ENCODE peak calls at places on chromosomes 5 and 9, in nine cellular contexts. S is lower lobe of right lung, V is Calu3, O is suprapubic skin, E is MCF 10A, P is PC-3, U is nephron progenitor cell, L is upper lobe of right lung, K is GM12865. T is an unnamed sample.
A peak's percentile ranks its signal among the peaks of the same experiment; 100 is the strongest.

GRCh38 chr5:109399092-109399759 is 10.5 kb downstream of the PJA2 start:
- DNase-seq in S (no peak), O (no peak), L (no peak), E (no peak), V (no peak), P (no peak), U (no peak), K (no peak), T (no peak)

GRCh38 chr9:36847781-36848673 is 186.0 kb downstream of the PAX5 start:
- DNase-seq in E (no peak), S (no peak), V (no peak), K (no peak), O (no peak), P (no peak), L (no peak), U (peak; percentile 73), T (no peak)

GRCh38 chr5:142571351-142571750 is 114.5 kb downstream of the FGF1 start:
- DNase-seq in O (no peak), S (no peak), U (no peak), V (no peak), K (no peak), P (no peak), E (no peak), L (no peak), T (no peak)

GRCh38 chr5:118243068-118243467 is 745.3 kb downstream of the DTWD2 start:
- DNase-seq in S (no peak), U (no peak), E (no peak), K (no peak), P (no peak), O (no peak), L (no peak), V (no peak), T (no peak)

GRCh38 chr9:17531642-17532254 is 47.1 kb upstream of the SH3GL2 start:
- DNase-seq in U (peak; percentile 52), E (peak; percentile 56), V (peak; percentile 58), P (peak; percentile 60), K (peak; percentile 50), O (no peak), S (no peak), L (no peak), T (peak; percentile 45)

GRCh38 chr5:32531885-32532520 is 53.4 kb upstream of the SUB1 start:
- DNase-seq in P (peak; percentile 57), K (peak; percentile 74), L (no peak), S (no peak), U (no peak), V (peak; percentile 25), O (no peak), E (peak; percentile 50), T (no peak)

GRCh38 chr5:33340195-33340594 is 100.6 kb upstream of the TARS1 start:
- DNase-seq in P (no peak), L (no peak), O (no peak), K (no peak), E (no peak), V (no peak), U (no peak), S (no peak), T (no peak)

GRCh38 chr5:92471861-92472260 is 1088.7 kb upstream of the ARRDC3 start:
- DNase-seq in O (no peak), L (no peak), K (no peak), S (no peak), U (no peak), V (no peak), E (no peak), P (no peak), T (no peak)

GRCh38 chr9:88267283-88267682 is 121.0 kb upstream of the SPIN1 start:
- DNase-seq in O (no peak), E (no peak), P (no peak), S (no peak), V (no peak), U (no peak), L (no peak), K (no peak), T (no peak)

GRCh38 chr5:153885166-153885565 is 153.5 kb downstream of the FAM114A2 start:
- DNase-seq in K (no peak), E (no peak), S (no peak), L (no peak), U (no peak), V (no peak), O (no peak), P (no peak), T (no peak)

GRCh38 chr5:2471152-2471879 is 280.2 kb downstream of the IRX2 start:
- DNase-seq in S (no peak), E (no peak), P (no peak), L (peak; percentile 13), K (no peak), U (no peak), O (no peak), V (no peak), T (no peak)

DNA sequence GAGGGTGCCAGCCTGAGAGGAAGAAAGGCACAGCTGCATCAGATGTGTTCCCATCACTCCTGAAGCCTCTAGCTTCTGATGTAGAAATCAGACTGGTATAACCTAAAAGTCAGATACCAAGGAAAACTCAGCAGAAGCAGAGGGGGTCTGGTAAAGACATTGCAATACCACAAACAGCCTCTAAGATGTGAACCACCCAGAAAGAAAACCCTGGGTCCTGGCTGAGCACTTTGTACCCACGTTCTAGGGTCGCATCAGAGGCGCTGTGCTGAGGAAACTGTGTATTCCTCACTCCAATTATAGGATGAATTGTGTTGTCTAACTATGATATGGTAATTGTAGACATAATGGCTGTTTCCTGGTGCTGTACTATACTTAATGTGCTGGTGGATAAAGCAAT is 275.6 kb downstream of the IRX2 start:
- DNase-seq in S (no peak), E (no peak), O (no peak), P (no peak), V (no peak), K (no peak), U (no peak), L (no peak), T (no peak)
- TF ChIP-seq CTCF in S (no peak), E (no peak), O (no peak), P (no peak), V (no peak), K (no peak), U (no peak), L (no peak), T (no peak)

GRCh38 chr9:92141144-92142129 is 26.2 kb upstream of the SPTLC1 start:
- DNase-seq in S (no peak), U (peak; percentile 67), L (no peak), E (no peak), P (peak; percentile 16), K (no peak), O (no peak), V (peak; percentile 40), T (peak; percentile 58)
- TF ChIP-seq CTCF in S (no peak), U (peak; percentile 6), L (no peak), E (no peak), P (no peak), K (no peak), O (no peak), V (no peak), T (no peak)

GRCh38 chr9:128913995-128914772 is 6.6 kb upstream of the PHYHD1 start:
- DNase-seq in E (no peak), K (no peak), P (no peak), S (peak; percentile 58), O (no peak), V (no peak), L (no peak), U (no peak), T (no peak)

GRCh38 chr9:128910906-128911305 is 9.9 kb upstream of the PHYHD1 start:
- DNase-seq in V (no peak), O (no peak), E (no peak), K (no peak), S (peak; percentile 45), L (no peak), P (no peak), U (no peak), T (no peak)

GRCh38 chr9:128911529-128912035 is 9.2 kb upstream of the PHYHD1 start:
- DNase-seq in U (peak; percentile 23), L (peak; percentile 78), P (peak; percentile 81), K (no peak), O (no peak), E (peak; percentile 45), V (peak; percentile 27), S (peak; percentile 74), T (no peak)

GRCh38 chr9:128912270-128912853 is 8.4 kb upstream of the PHYHD1 start:
- DNase-seq in U (no peak), S (peak; percentile 69), V (peak; percentile 50), K (no peak), P (peak; percentile 95), E (peak; percentile 89), L (peak; percentile 76), O (no peak), T (no peak)

DNA sequence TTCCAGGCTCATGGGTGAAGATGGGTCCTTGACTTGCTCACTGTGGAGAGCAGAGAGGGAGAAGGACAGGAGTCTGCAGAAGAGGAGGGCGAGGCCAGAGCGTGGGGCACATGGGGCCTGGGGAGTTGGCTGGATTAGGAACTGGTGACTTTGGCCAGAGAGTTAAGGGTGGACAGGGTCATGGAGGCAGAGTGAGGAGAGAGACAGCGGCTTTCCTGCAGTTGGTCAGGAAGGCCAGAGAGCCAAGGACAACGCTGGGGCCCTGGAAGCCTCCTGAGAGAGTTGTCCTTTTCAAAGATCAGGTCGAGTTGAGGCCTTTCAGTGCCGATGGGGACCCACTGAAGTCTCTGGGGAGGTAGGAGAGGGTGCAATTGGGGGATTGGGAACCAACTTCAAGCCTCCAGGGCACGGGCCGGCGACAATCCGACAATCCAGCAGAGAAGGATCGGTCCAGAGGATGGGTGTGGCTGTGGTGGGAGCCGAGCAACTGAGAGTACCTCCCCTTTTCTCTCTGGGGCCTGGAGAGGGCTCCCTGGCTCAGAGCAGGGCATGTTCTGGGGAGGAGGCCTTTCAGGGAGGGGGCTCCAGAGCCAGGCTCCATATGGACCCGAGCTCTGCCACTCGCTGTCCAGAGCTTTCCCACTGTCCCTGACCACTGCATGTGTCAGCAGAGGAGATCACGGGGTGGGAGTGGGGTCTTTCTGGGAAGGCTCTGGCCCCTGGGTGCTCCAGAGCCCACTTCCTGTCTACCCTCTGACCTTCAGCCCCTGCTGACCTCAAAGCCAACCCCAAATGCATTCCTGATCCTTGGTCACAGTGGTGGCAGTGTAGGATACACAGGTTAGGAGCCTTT is 7.5 kb upstream of the PHYHD1 start:
- DNase-seq in O (no peak), P (no peak), L (no peak), S (peak; percentile 53), K (no peak), V (no peak), U (no peak), E (no peak), T (no peak)
- TF ChIP-seq CTCF in O (no peak), P (no peak), L (no peak), S (no peak), K (no peak), V (no peak), U (no peak), E (no peak), T (no peak)

DNA sequence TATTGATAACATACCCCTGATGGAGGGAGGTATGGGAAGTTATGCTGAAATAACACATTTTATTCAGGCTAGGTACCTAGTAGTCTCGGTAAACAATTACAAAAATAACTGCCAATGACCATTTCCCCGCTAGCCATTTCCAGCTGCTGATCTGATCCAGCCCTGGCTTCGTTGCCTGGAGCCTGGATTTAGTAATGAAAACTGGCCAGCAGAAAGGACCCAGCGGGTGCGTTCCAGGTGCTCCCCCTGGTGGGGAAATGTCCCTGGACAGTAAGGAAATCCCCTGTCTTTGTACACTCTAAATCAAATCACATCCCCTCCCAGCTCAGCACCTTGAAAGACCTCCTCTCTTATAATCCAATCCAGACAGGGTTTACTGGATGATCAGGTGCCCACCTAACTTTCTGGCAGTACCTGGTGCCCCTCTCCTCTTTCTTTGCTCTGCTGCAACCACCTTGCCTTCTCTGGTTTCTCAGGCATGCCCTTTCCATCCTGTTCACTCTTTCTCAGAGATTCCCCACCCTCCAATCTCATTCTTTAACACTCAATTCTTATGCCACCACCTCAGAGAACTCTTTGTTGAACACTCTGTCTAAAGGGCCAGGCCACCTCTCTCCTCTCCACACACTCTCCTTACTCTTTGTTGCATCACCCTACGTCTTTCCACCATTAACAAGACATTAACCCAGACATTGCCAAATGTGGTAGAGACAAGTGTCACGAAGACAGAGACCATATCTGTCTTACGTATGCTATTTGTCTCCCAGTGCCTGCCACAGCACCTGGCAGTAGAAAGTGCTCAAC is 50.1 kb upstream of the SMAD5 start:
- DNase-seq in S (peak; percentile 84), U (peak; percentile 88), K (peak; percentile 69), V (peak; percentile 95), E (peak; percentile 85), L (peak; percentile 81), P (peak; percentile 71), O (no peak), T (peak; percentile 58)
- TF ChIP-seq CTCF in S (peak; percentile 84), U (peak; percentile 85), K (peak; percentile 85), V (peak; percentile 93), E (peak; percentile 93), L (peak; percentile 80), P (peak; percentile 76), O (peak; percentile 44), T (peak; percentile 74)

T was measured in GM20000.